ENCODE peak calls at places on chromosome 15, in eight cellular contexts. X, P, D, F, M, U, N and O are unnamed samples.

GRCh38 chr15:65952425-65953053 is 83.2 kb downstream of the RAB11A start:
- DNase-seq in X (peak), P (peak), D (no peak), F (peak), M (peak), U (no peak), N (peak), O (peak)

GRCh38 chr15:85624241-85624855 is 170.4 kb downstream of the KLHL25 start:
- DNase-seq in X (no peak), P (no peak), D (no peak), F (no peak), M (no peak), U (no peak), N (no peak), O (no peak)

GRCh38 chr15:51266548-51266947 is 71.8 kb downstream of the CYP19A1 start:
- DNase-seq in X (no peak), P (no peak), D (no peak), F (no peak), M (no peak), U (no peak), N (no peak), O (no peak)

GRCh38 chr15:72340366-72340765 is 20.4 kb upstream of the CELF6 start:
- DNase-seq in X (no peak), P (no peak), D (no peak), F (no peak), M (peak), U (no peak), N (peak), O (no peak)

GRCh38 chr15:94412979-94413741 is 181.8 kb downstream of the MCTP2 start:
- DNase-seq in X (peak), P (peak), D (no peak), F (no peak), M (peak), U (no peak), N (peak), O (no peak)

GRCh38 chr15:37951999-37952398 is 17.6 kb downstream of the TMCO5A start:
- DNase-seq in X (no peak), P (no peak), D (no peak), F (no peak), M (no peak), U (no peak), N (no peak), O (no peak)

GRCh38 chr15:88187195-88187594 is 69.3 kb downstream of the NTRK3 start:
- DNase-seq in X (no peak), P (no peak), D (no peak), F (peak), M (peak), U (peak), N (no peak), O (no peak)

GRCh38 chr15:65583701-65584100 is 27.2 kb downstream of the INTS14 start:
- DNase-seq in X (peak), P (peak), D (peak), F (no peak), M (peak), U (no peak), N (peak), O (no peak)

GRCh38 chr15:96657096-96657495 is 326.6 kb downstream of the NR2F2 start:
- DNase-seq in X (no peak), P (no peak), D (no peak), F (no peak), M (no peak), U (no peak), N (no peak), O (no peak)

GRCh38 chr15:69012761-69013364 is 1.6 kb upstream of the NOX5 start:
- DNase-seq in X (no peak), P (no peak), D (no peak), F (no peak), M (no peak), U (no peak), N (no peak), O (no peak)

GRCh38 chr15:43872416-43873020 is 45.7 kb downstream of the WDR76 start:
- DNase-seq in X (no peak), P (peak), D (no peak), F (peak), M (peak), U (no peak), N (peak), O (peak)

GRCh38 chr15:81106560-81106959 is 27.5 kb upstream of the CFAP161 start:
- DNase-seq in X (peak), P (peak), D (peak), F (peak), M (peak), U (no peak), N (peak), O (peak)

GRCh38 chr15:79495716-79496115 is 63.6 kb downstream of the MINAR1 start:
- DNase-seq in X (no peak), P (no peak), D (no peak), F (no peak), M (no peak), U (no peak), N (no peak), O (no peak)

GRCh38 chr15:57436166-57436565 is 59.9 kb downstream of the CGNL1 start:
- DNase-seq in X (no peak), P (no peak), D (no peak), F (no peak), M (peak), U (no peak), N (no peak), O (no peak)

GRCh38 chr15:71647479-71647792 is 162.9 kb upstream of the NR2E3 start:
- DNase-seq in X (no peak), P (no peak), D (no peak), F (no peak), M (no peak), U (no peak), N (no peak), O (no peak)

GRCh38 chr15:69551391-69552056 is 98.9 kb downstream of the RPLP1 start:
- DNase-seq in X (no peak), P (no peak), D (no peak), F (peak), M (no peak), U (no peak), N (no peak), O (no peak)

GRCh38 chr15:39946862-39947261 is 12.9 kb downstream of the EIF2AK4 start:
- DNase-seq in X (no peak), P (no peak), D (no peak), F (no peak), M (peak), U (no peak), N (no peak), O (no peak)

GRCh38 chr15:29063646-29064045 is 177.9 kb downstream of the APBA2 start:
- DNase-seq in X (no peak), P (no peak), D (no peak), F (no peak), M (no peak), U (no peak), N (no peak), O (no peak)